ENCODE peak calls at places on chromosome 13, in ten cellular contexts. Z is stimulated activated naive B cell treated with anti-CD40 and anti-IgM and Interleukin-4, amounts not matched to agents 10 μg/mL and 1 μg/mL and 100 μg/mL, for 72 hours; C is GM03348; Y is fibroblast of villous mesenchyme; W is AG10803; S is progenitor cell of endocrine pancreas; K is caudate nucleus; E is iris pigment epithelial cell; J is neural progenitor cell; O is stimulated activated CD4-positive, alpha-beta T cell treated with anti-CD3 and anti-CD28 coated beads, Interleukin-2, amount 100 ng/mL, for 24 hours. M is an unnamed sample.

GRCh38 chr13:108560092-108560491 is 69.3 kb upstream of the MYO16 start:
- DNase-seq in Z (no peak), W (no peak), J (no peak), Y (no peak), C (no peak), E (no peak), K (no peak), O (no peak), S (no peak), M (no peak)

GRCh38 chr13:110466261-110466660 is 95.3 kb downstream of the RAB20 start:
- DNase-seq in S (no peak), J (peak), O (no peak), E (no peak), W (no peak), K (no peak), Z (no peak), Y (no peak), C (no peak), M (no peak)

GRCh38 chr13:77521595-77522367 is 13.7 kb upstream of the SCEL start:
- DNase-seq in E (peak), J (peak), O (no peak), K (no peak), C (peak), W (peak), S (no peak), Z (no peak), Y (no peak), M (no peak)

GRCh38 chr13:39951301-39951700 is 295.8 kb downstream of the COG6 start:
- DNase-seq in Y (no peak), O (no peak), C (no peak), J (no peak), E (no peak), W (no peak), Z (no peak), K (no peak), S (no peak), M (no peak)

GRCh38 chr13:78958019-78958418 is 299.1 kb upstream of the OBI1 start:
- DNase-seq in W (no peak), K (no peak), J (no peak), Y (no peak), C (no peak), E (no peak), Z (no peak), O (no peak), S (no peak), M (no peak)

GRCh38 chr13:113562085-113562749 is 22.3 kb upstream of the TFDP1 start:
- DNase-seq in Y (peak), E (peak), C (peak), O (peak), S (peak), K (peak), J (peak), Z (no peak), W (peak), M (peak)

GRCh38 chr13:104286566-104287290 is 1220.5 kb upstream of the SLC10A2 start:
- DNase-seq in E (peak), W (no peak), Z (no peak), J (peak), C (no peak), O (no peak), K (no peak), Y (no peak), S (no peak), M (no peak)

GRCh38 chr13:36163809-36164308 is 32.7 kb upstream of the DCLK1 start:
- DNase-seq in C (no peak), Y (peak), K (no peak), J (no peak), Z (no peak), O (no peak), S (no peak), E (peak), W (peak), M (peak)

GRCh38 chr13:106536244-106537034 is 977 bp upstream of the EFNB2 start:
- DNase-seq in E (peak), C (peak), Z (peak), Y (peak), J (peak), W (peak), K (peak), O (peak), S (peak), M (peak)

GRCh38 chr13:49610176-49610575 is 18.1 kb upstream of the ARL11 start:
- DNase-seq in Y (no peak), O (no peak), C (no peak), E (no peak), Z (no peak), K (no peak), S (no peak), J (no peak), W (no peak), M (no peak)

GRCh38 chr13:114099918-114100445 is 32.4 kb downstream of the RASA3 start:
- DNase-seq in W (no peak), E (no peak), Y (peak), S (no peak), J (peak), C (no peak), Z (no peak), O (no peak), K (no peak), M (no peak)